ENCODE peak calls at places on chromosomes 1 and 21, in ten cellular contexts. T is CD4-positive, alpha-beta memory T cell; Q is left lung; K is MM.1S; S is ovary; C is heart left ventricle; B is SK-N-SH; F is hepatocyte; I is upper lobe of left lung; R is vagina. E is an unnamed sample.

GRCh38 chr1:5333326-5333725 is 658.9 kb downstream of the NPHP4 start:
- DNase-seq in C (no peak), I (no peak), F (peak; percentile 60), R (peak; percentile 29), T (no peak), S (no peak), B (no peak), K (no peak), Q (no peak), E (no peak)

GRCh38 chr21:20443558-20444155 is 554.6 kb upstream of the NCAM2 start:
- DNase-seq in R (no peak), K (peak; percentile 46), S (no peak), F (peak; percentile 58), C (no peak), Q (no peak), B (peak; percentile 25), I (no peak), T (no peak), E (peak; percentile 33)

GRCh38 chr1:20395255-20395654 is 90.8 kb downstream of the CAMK2N1 start:
- DNase-seq in Q (no peak), B (no peak), I (no peak), K (no peak), S (no peak), C (no peak), R (no peak), F (no peak), T (no peak), E (no peak)

GRCh38 chr1:30008372-30008997 is 714.9 kb downstream of the MATN1 start:
- DNase-seq in K (no peak), T (no peak), I (no peak), Q (no peak), F (no peak), R (no peak), S (no peak), C (no peak), B (no peak), E (no peak)

GRCh38 chr1:9449106-9449627 is 90.1 kb upstream of the SLC25A33 start:
- DNase-seq in S (no peak), K (no peak), F (peak; percentile 50), R (no peak), I (no peak), Q (no peak), B (peak; percentile 69), C (peak; percentile 58), T (no peak), E (peak; percentile 46)

GRCh38 chr1:93964777-93965200 is 55.6 kb upstream of the GCLM start:
- DNase-seq in K (no peak), C (no peak), Q (no peak), T (no peak), S (no peak), B (no peak), I (no peak), F (peak; percentile 27), R (no peak), E (no peak)

GRCh38 chr1:223747838-223748335 is 35.5 kb downstream of the CAPN2 start:
- DNase-seq in Q (no peak), R (no peak), I (no peak), F (no peak), S (peak; percentile 75), T (no peak), B (no peak), C (peak; percentile 45), K (no peak), E (no peak)

GRCh38 chr1:165807613-165808012 is 19.8 kb upstream of the UCK2 start:
- DNase-seq in Q (no peak), T (no peak), C (no peak), B (no peak), R (no peak), S (no peak), F (no peak), I (no peak), K (no peak), E (no peak)

DNA sequence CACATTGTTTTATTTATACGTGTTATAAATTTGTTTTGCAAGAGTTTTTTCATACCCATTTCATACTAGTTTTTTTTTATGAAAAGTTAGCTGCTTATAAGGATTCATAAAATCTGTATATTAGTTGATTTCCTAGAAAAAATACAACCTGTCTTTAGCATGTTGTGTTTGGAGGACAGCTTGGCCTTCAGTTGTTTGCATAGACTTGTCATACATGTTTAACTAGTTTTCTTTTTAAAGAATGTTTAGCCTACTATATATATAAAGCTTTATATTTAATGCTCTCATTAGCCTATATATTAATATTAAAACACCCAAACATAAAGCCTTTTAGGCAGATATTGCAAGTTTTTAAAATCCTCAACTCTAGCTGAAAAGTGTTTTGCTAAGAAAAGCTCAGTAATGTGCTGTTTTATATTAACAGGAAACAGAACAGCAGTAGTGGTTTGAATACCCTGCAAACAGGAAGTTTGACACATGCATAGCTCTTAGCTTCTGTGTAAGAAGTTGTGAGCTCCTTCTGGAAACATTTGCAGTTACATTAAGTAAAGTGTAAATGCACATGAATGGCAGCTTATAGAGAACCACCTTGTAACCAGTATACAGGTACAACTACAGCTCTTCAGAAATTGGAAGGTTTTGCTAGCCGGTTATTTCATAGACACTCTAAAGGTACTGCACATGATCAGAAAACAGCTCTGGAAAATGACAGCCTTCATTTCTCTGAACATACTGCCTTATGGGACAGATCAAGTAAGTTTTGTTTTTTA is at the start of gene PRKACB:
- DNase-seq in T (peak; percentile 64), C (no peak), I (no peak), F (no peak), K (peak; percentile 75), B (no peak), Q (no peak), S (no peak), R (no peak), E (no peak)
- H3K4me3 ChIP-seq in T (peak within 1 kb of the TSS; percentile 49), C (peak within 1 kb of the TSS; percentile 0), I (peak within 1 kb of the TSS; percentile 22), F (no peak within 1 kb of the TSS), K (peak within 1 kb of the TSS; percentile 61), B (no peak within 1 kb of the TSS), Q (no peak within 1 kb of the TSS), S (no peak within 1 kb of the TSS), R (no peak within 1 kb of the TSS), E (no peak within 1 kb of the TSS)

GRCh38 chr1:183106746-183107145 is 79.3 kb upstream of the LAMC2 start:
- DNase-seq in B (no peak), S (no peak), R (no peak), C (no peak), K (no peak), F (no peak), I (no peak), Q (no peak), T (no peak), E (no peak)
- H3K36me3 ChIP-seq in B (peaks cover 43% of the 10 kb centered on the region), S (no peaks in the 10 kb centered on the region), R (no peaks in the 10 kb centered on the region), C (peaks cover 64% of the 10 kb centered on the region), K (no peaks in the 10 kb centered on the region), F (no peaks in the 10 kb centered on the region), I (no peaks in the 10 kb centered on the region), Q (no peaks in the 10 kb centered on the region), T (no peaks in the 10 kb centered on the region), E (no peaks in the 10 kb centered on the region)

DNA sequence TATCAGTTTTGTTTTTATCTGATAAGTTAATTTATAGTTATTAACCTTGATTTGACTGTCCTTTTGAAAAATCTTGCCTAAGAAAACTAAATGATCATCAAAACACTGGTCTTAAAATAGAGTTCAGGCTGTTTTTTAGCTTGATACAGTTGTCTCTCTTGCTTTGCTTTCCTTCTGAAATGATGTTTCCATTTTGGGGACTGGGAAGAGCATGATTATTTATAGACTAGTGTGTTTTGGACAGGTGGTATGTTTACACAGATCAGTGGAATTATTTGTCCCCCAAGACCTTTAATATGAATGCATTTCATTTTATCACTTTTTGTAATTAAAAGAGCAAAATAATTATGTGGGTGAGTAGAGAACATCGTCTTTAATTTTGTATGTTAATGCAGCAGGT is 90.8 kb downstream of the XPR1 start:
- DNase-seq in R (no peak), C (no peak), T (no peak), F (no peak), S (no peak), K (no peak), Q (no peak), I (no peak), B (no peak), E (no peak)
- H3K27me3 ChIP-seq in R (no peaks in the 10 kb centered on the region), C (no peaks in the 10 kb centered on the region), T (no peaks in the 10 kb centered on the region), F (no peaks in the 10 kb centered on the region), S (no peaks in the 10 kb centered on the region), K (no peaks in the 10 kb centered on the region), Q (no peaks in the 10 kb centered on the region), I (no peaks in the 10 kb centered on the region), B (no peaks in the 10 kb centered on the region), E (no peaks in the 10 kb centered on the region)

GRCh38 chr1:76317299-76317913 is 242.9 kb downstream of the ST6GALNAC3 start:
- DNase-seq in B (no peak), T (no peak), C (no peak), K (no peak), F (peak; percentile 10), Q (no peak), S (no peak), I (no peak), R (no peak), E (no peak)

GRCh38 chr1:76313304-76313703 is 238.8 kb downstream of the ST6GALNAC3 start:
- DNase-seq in K (no peak), Q (no peak), R (no peak), B (no peak), C (no peak), T (no peak), S (no peak), F (no peak), I (no peak), E (no peak)

DNA sequence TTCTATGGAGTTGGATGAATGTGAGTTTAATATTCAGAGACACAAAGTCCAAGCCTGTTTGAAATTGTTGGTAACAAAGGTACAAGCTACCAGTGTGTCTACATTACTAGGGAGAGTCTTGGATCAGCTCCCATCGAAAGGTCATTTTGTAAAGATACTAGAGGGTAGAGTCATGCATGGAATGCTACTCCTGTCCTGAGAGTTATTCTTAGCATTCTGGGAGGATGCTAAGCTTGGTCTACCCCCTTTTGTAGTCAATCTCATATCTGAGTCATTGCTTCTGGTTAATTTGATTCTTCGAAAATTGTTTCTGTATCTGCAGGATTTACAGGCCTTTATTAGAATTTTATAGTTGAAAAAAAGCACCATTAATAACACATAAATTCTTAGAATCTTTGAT is 240.2 kb downstream of the ST6GALNAC3 start:
- DNase-seq in B (no peak), R (no peak), T (no peak), F (no peak), I (no peak), S (no peak), C (no peak), Q (no peak), K (no peak), E (no peak)
- H3K4me3 ChIP-seq in B (no peak overlapping the region), R (no peak overlapping the region), T (no peak overlapping the region), F (no peak overlapping the region), I (no peak overlapping the region), S (no peak overlapping the region), C (no peak overlapping the region), Q (no peak overlapping the region), K (no peak overlapping the region), E (no peak overlapping the region)

E was measured in H7.